ENCODE peak calls at places on chromosome 21, in eight cellular contexts. E is heart right ventricle, G is mesothelial cell of epicardium, C is MCF 10A, V is neural crest cell, B is neural progenitor cell, P is AG04450, Q is WTC11. R is an unnamed sample.
A peak's percentile ranks its signal among the peaks of the same experiment; 100 is the strongest.

GRCh38 chr21:32203877-32204480 is 74.9 kb downstream of the MIS18A start:
- DNase-seq in E (no peak), Q (no peak), B (no peak), G (no peak), V (no peak), C (no peak), P (no peak), R (no peak)

GRCh38 chr21:37159053-37159776 is 86.2 kb downstream of the TTC3 start:
- DNase-seq in P (peak; percentile 51), E (no peak), B (no peak), C (no peak), G (no peak), Q (no peak), V (no peak), R (no peak)

GRCh38 chr21:42509239-42509638 is 4.4 kb upstream of the SLC37A1 start:
- DNase-seq in P (no peak), Q (no peak), G (no peak), B (no peak), E (no peak), V (no peak), C (peak; percentile 9), R (no peak)

GRCh38 chr21:41161428-41161827 is 6.5 kb upstream of the BACE2 start:
- DNase-seq in B (no peak), G (no peak), P (no peak), E (no peak), C (no peak), Q (no peak), V (no peak), R (no peak)

GRCh38 chr21:44304846-44305245 is 5.0 kb downstream of the PFKL start:
- DNase-seq in G (no peak), P (no peak), V (peak; percentile 58), E (no peak), C (peak; percentile 36), Q (peak; percentile 43), B (peak; percentile 65), R (no peak)

GRCh38 chr21:40846566-40847411 is at the start of gene DSCAM:
- DNase-seq in Q (peak; percentile 60), C (no peak), V (peak; percentile 28), E (no peak), G (no peak), B (peak; percentile 81), P (no peak), R (no peak)

GRCh38 chr21:42341776-42342542 is 8.8 kb downstream of the TFF2 start:
- DNase-seq in V (no peak), B (no peak), C (no peak), E (no peak), P (no peak), Q (no peak), G (no peak), R (no peak)

GRCh38 chr21:34072145-34073031 is 990 bp upstream of the MRPS6 start:
- DNase-seq in B (no peak), E (no peak), P (no peak), Q (no peak), G (no peak), V (no peak), C (no peak), R (no peak)

GRCh38 chr21:33127154-33127893 is 57.4 kb downstream of the OLIG1 start:
- DNase-seq in B (peak; percentile 91), E (peak; percentile 61), V (peak; percentile 89), G (peak; percentile 50), P (peak; percentile 30), Q (peak; percentile 82), C (peak; percentile 80), R (peak; percentile 31)

GRCh38 chr21:15063821-15064575 is 802 bp downstream of the NRIP1 start:
- DNase-seq in V (peak; percentile 37), E (peak; percentile 65), Q (peak; percentile 51), G (peak; percentile 33), C (peak; percentile 47), B (peak; percentile 69), P (no peak), R (no peak)

GRCh38 chr21:15061284-15061683 is 3.5 kb downstream of the NRIP1 start:
- DNase-seq in Q (no peak), G (no peak), P (no peak), B (no peak), E (no peak), C (no peak), V (no peak), R (no peak)

GRCh38 chr21:15061747-15062146 is 3.1 kb downstream of the NRIP1 start:
- DNase-seq in Q (no peak), G (no peak), B (no peak), E (no peak), P (no peak), V (no peak), C (no peak), R (no peak)

GRCh38 chr21:15063081-15063820 is 1.5 kb downstream of the NRIP1 start:
- DNase-seq in Q (no peak), V (no peak), G (no peak), E (no peak), B (peak; percentile 40), P (no peak), C (peak; percentile 33), R (no peak)

GRCh38 chr21:15062566-15062965 is 2.2 kb downstream of the NRIP1 start:
- DNase-seq in V (no peak), C (peak; percentile 42), Q (no peak), B (no peak), P (no peak), G (no peak), E (no peak), R (no peak)
- TF ChIP-seq CTCF in V (peak; percentile 41), C (no peak), Q (no peak), B (no peak), P (no peak), G (no peak), E (peak; percentile 44), R (no peak)

GRCh38 chr21:45306832-45307571 is 19.3 kb upstream of the POFUT2 start:
- DNase-seq in Q (peak; percentile 9), B (peak; percentile 73), C (peak; percentile 27), G (no peak), E (peak; percentile 83), V (peak; percentile 69), P (peak; percentile 62), R (no peak)

GRCh38 chr21:45308211-45309068 is 20.7 kb upstream of the POFUT2 start:
- DNase-seq in V (no peak), Q (peak; percentile 11), E (peak; percentile 32), C (peak; percentile 29), G (no peak), B (no peak), P (peak; percentile 71), R (no peak)

GRCh38 chr21:45304945-45305344 is 17.2 kb upstream of the POFUT2 start:
- DNase-seq in B (no peak), Q (peak; percentile 5), G (no peak), E (peak; percentile 9), C (no peak), P (no peak), V (no peak), R (no peak)

GRCh38 chr21:45305831-45306230 is 18.1 kb upstream of the POFUT2 start:
- DNase-seq in V (no peak), G (no peak), B (no peak), Q (peak; percentile 3), E (no peak), C (no peak), P (no peak), R (no peak)

DNA sequence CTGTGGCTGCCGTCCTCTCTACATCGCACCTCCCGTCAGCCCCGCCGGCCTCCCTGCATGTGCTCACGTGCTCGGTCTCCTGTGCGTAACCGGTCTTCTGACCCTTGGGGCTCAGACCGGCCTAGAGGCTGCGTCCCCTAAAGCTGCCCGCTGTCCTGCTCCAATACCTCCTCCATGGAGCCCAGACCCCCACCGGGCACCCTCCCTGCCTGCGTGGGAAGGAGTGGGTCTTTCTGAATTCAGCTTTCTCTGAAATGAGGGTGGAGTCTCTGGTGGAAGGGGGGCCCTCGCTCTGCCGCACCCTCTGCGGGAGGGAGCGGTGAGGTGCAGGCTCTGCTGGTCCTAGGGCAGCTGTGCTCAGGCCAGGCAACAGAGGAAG is 18.7 kb upstream of the POFUT2 start:
- DNase-seq in E (peak; percentile 17), Q (peak; percentile 13), P (no peak), V (no peak), G (no peak), B (no peak), C (no peak), R (no peak)
- TF ChIP-seq CTCF in E (no peak), Q (no peak), P (no peak), V (no peak), G (no peak), B (no peak), C (no peak), R (no peak)

DNA sequence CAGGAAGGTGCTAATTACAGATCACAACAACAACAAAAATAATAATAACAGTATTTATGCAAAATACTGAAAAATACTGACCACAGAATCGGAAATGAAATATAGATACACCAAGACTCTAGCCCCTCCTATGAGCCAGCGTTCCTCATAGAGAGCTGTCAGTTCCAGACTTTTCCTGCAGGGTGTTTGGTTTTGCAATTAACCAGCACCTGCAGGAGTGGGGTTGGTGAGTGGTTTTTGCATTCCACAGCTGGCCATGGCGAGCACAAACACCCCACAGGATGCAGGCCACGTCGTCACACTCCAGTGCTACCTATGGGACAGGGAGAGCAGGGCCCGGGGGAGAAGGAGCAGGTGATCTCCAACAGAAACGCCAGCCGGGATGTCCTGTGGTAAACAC is 94.1 kb downstream of the ERG start:
- DNase-seq in V (no peak), Q (no peak), C (no peak), P (no peak), B (no peak), G (no peak), E (no peak), R (no peak)
- TF ChIP-seq CTCF in V (no peak), Q (no peak), C (no peak), P (no peak), B (no peak), G (no peak), E (no peak), R (no peak)

GRCh38 chr21:29290245-29290644 is 8.5 kb upstream of the BACH1 start:
- DNase-seq in E (no peak), G (no peak), Q (no peak), P (no peak), C (no peak), V (no peak), B (no peak), R (no peak)

GRCh38 chr21:29293495-29293894 is 5.2 kb upstream of the BACH1 start:
- DNase-seq in V (no peak), B (no peak), E (no peak), P (no peak), C (no peak), G (no peak), Q (no peak), R (no peak)

GRCh38 chr21:29289317-29289716 is 9.4 kb upstream of the BACH1 start:
- DNase-seq in E (no peak), P (no peak), C (no peak), G (no peak), B (no peak), V (no peak), Q (no peak), R (no peak)

GRCh38 chr21:29287383-29287782 is 11.3 kb upstream of the BACH1 start:
- DNase-seq in G (no peak), Q (no peak), B (no peak), C (no peak), E (no peak), V (no peak), P (no peak), R (no peak)

GRCh38 chr21:29288239-29288638 is 10.5 kb upstream of the BACH1 start:
- DNase-seq in B (no peak), P (no peak), V (no peak), Q (no peak), G (no peak), C (peak; percentile 27), E (no peak), R (no peak)
- TF ChIP-seq CTCF in B (no peak), P (no peak), V (no peak), Q (no peak), G (no peak), C (no peak), E (no peak), R (no peak)